ENCODE peak calls at places on chromosome 3, in five cellular contexts. P, D, A, U and C are unnamed samples.

GRCh38 chr3:63364495-63364894 is 86.4 kb downstream of the SYNPR start:
- DNase-seq in A (peak), P (peak), U (no peak), D (peak), C (no peak)

GRCh38 chr3:163891771-163892170 is 1186.5 kb downstream of the SI start:
- DNase-seq in U (no peak), A (no peak), P (no peak), D (no peak), C (no peak)

GRCh38 chr3:70984756-70985155 is 598.8 kb downstream of the FOXP1 start:
- DNase-seq in U (no peak), A (no peak), D (no peak), P (no peak), C (no peak)

GRCh38 chr3:27521179-27521871 is 37.1 kb upstream of the SLC4A7 start:
- DNase-seq in P (no peak), U (no peak), A (peak), D (peak), C (no peak)

GRCh38 chr3:121542924-121543323 is 2.9 kb downstream of the POLQ start:
- DNase-seq in D (no peak), U (no peak), P (no peak), A (no peak), C (no peak)

GRCh38 chr3:129654126-129654525 is 47.6 kb upstream of the PLXND1 start:
- DNase-seq in P (no peak), D (no peak), U (no peak), A (no peak), C (no peak)

GRCh38 chr3:128578346-128578745 is 72.3 kb downstream of the RPN1 start:
- DNase-seq in P (peak), A (no peak), U (no peak), D (no peak), C (no peak)

GRCh38 chr3:186790261-186790981 is 7.0 kb downstream of the EIF4A2 start:
- DNase-seq in P (no peak), A (no peak), D (no peak), U (no peak), C (no peak)

GRCh38 chr3:183762304-183762703 is 63.1 kb downstream of the MAP6D1 start:
- DNase-seq in P (no peak), D (no peak), A (no peak), U (no peak), C (no peak)

GRCh38 chr3:153970735-153971347 is 150.3 kb upstream of the ARHGEF26 start:
- DNase-seq in A (no peak), P (no peak), D (no peak), U (no peak), C (no peak)

GRCh38 chr3:47007482-47008257 is 28.2 kb downstream of the NBEAL2 start:
- DNase-seq in A (no peak), U (no peak), D (no peak), P (no peak), C (no peak)

GRCh38 chr3:182212479-182213076 is 500.9 kb downstream of the SOX2 start:
- DNase-seq in P (no peak), U (no peak), A (peak), D (no peak), C (no peak)

GRCh38 chr3:195044411-195044810 is 226.5 kb downstream of the XXYLT1 start:
- DNase-seq in P (no peak), A (no peak), D (no peak), U (no peak), C (no peak)

GRCh38 chr3:14946749-14947104 is 656 bp upstream of the NR2C2 start:
- DNase-seq in D (no peak), U (no peak), A (no peak), P (no peak), C (no peak)

GRCh38 chr3:117006123-117006522 is 296.5 kb downstream of the TUSC7 start:
- DNase-seq in P (no peak), A (no peak), U (no peak), D (no peak), C (no peak)

GRCh38 chr3:17070560-17070959 is 185.8 kb downstream of the PLCL2 start:
- DNase-seq in A (no peak), D (peak), U (no peak), P (peak), C (no peak)

GRCh38 chr3:195182470-195182795 is 88.5 kb downstream of the XXYLT1 start:
- DNase-seq in A (no peak), U (no peak), P (no peak), D (no peak), C (no peak)

GRCh38 chr3:127307431-127307830 is 19.6 kb upstream of the PRR20G start:
- DNase-seq in A (no peak), D (no peak), U (peak), P (no peak), C (no peak)

GRCh38 chr3:127175272-127175671 is 17.7 kb upstream of the PRR23E start:
- DNase-seq in A (no peak), U (no peak), P (no peak), D (no peak), C (no peak)

GRCh38 chr3:96370637-96371036 is 443.8 kb upstream of the EPHA6 start:
- DNase-seq in A (no peak), D (no peak), U (no peak), P (no peak), C (no peak)

GRCh38 chr3:99126291-99126690 is 224.8 kb upstream of the DCBLD2 start:
- DNase-seq in P (no peak), A (no peak), D (no peak), U (no peak), C (no peak)

GRCh38 chr3:152175576-152175883 is 93.2 kb upstream of the MBNL1 start:
- DNase-seq in A (no peak), U (no peak), P (no peak), D (no peak), C (no peak)

GRCh38 chr3:14132120-14132519 is 7.3 kb downstream of the TMEM43 start:
- DNase-seq in U (no peak), A (no peak), D (no peak), P (no peak), C (no peak)

GRCh38 chr3:20350449-20350848 is 164.4 kb upstream of the SGO1 start:
- DNase-seq in D (no peak), P (no peak), U (no peak), A (no peak), C (no peak)

GRCh38 chr3:46378426-46378942 is 7.7 kb downstream of the CCR5 start:
- DNase-seq in P (peak), U (peak), D (peak), A (peak), C (peak)

GRCh38 chr3:41265823-41266273 is 66.5 kb downstream of the CTNNB1 start:
- DNase-seq in P (no peak), U (no peak), D (no peak), A (no peak), C (no peak)

GRCh38 chr3:190345027-190345821 is 23.0 kb upstream of the CLDN1 start:
- DNase-seq in A (peak), U (no peak), D (peak), P (peak), C (no peak)

GRCh38 chr3:108329947-108330346 is 33.6 kb downstream of the HHLA2 start:
- DNase-seq in U (no peak), P (no peak), D (no peak), A (no peak), C (no peak)

GRCh38 chr3:35537265-35537664 is 102.1 kb upstream of the ARPP21 start:
- DNase-seq in P (no peak), U (no peak), D (no peak), A (peak), C (no peak)

GRCh38 chr3:128495435-128495970 is 2.5 kb upstream of the GATA2 start:
- DNase-seq in P (no peak), A (no peak), U (no peak), D (no peak), C (no peak)

GRCh38 chr3:126344380-126345041 is 12.7 kb downstream of the KLF15 start:
- DNase-seq in P (no peak), A (peak), U (no peak), D (no peak), C (no peak)

GRCh38 chr3:158452324-158452723 is 118.7 kb upstream of the MLF1 start:
- DNase-seq in A (no peak), U (no peak), P (no peak), D (no peak), C (no peak)

GRCh38 chr3:38616658-38617057 is 32.8 kb downstream of the SCN5A start:
- DNase-seq in A (no peak), U (no peak), D (no peak), P (no peak), C (no peak)

GRCh38 chr3:147419731-147420360 is 10.7 kb downstream of the ZIC1 start:
- DNase-seq in D (no peak), P (peak), A (no peak), U (no peak), C (no peak)

GRCh38 chr3:147420361-147421183 is 11.4 kb downstream of the ZIC1 start:
- DNase-seq in D (no peak), U (no peak), P (peak), A (no peak), C (no peak)

GRCh38 chr3:147418352-147418751 is 9.2 kb downstream of the ZIC1 start:
- DNase-seq in D (no peak), U (no peak), P (peak), A (no peak), C (no peak)

GRCh38 chr3:147417896-147418295 is 8.7 kb downstream of the ZIC1 start:
- DNase-seq in U (no peak), D (no peak), A (no peak), P (no peak), C (no peak)

DNA sequence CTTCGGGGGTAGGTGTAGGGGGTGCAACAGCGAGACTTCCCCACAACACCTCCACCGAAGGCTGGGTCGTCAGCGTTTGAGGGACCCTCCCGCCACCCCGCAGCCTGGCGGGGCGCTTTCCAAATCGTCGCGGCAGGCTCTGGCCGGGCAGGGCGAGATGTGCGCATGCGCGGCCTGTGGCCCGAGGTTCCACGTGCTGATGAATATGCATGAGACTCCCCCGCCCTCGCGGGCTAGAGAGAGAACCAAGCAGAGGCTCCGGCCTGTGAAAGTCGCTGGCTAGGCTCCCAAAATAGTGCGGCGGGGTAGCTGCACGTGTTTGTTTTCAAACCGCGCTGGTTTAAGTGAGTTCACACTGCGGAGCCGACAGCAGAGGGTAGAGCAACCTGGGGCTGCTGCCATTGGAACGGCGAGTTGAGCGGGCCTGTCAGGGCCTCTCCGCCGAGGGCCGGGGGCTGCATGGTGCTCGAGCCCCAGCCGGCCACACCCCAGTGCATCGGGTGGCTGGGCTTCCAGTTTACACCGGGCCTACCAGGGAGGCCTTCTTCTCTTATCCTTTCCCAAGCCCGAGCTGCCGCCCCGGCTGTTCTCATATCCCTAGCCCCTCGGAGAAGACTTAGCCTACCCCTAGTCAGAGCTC is 10.0 kb downstream of the ZIC1 start:
- DNase-seq in D (no peak), A (no peak), U (no peak), P (peak), C (peak)
- TF ChIP-seq CTCF in D (no peak), A (no peak), U (no peak), P (no peak), C (no peak)

GRCh38 chr3:9111349-9112265 is 137.8 kb downstream of the SRGAP3 start:
- DNase-seq in D (no peak), U (no peak), P (no peak), A (no peak), C (no peak)
- TF ChIP-seq CTCF in D (no peak), U (no peak), P (peak), A (no peak), C (no peak)

GRCh38 chr3:31565288-31565687 is 32.6 kb downstream of the STT3B start:
- DNase-seq in U (no peak), P (no peak), D (no peak), A (no peak), C (no peak)

GRCh38 chr3:31568649-31569048 is 35.9 kb downstream of the STT3B start:
- DNase-seq in A (no peak), P (no peak), U (no peak), D (no peak), C (no peak)

GRCh38 chr3:31571325-31571724 is 38.6 kb downstream of the STT3B start:
- DNase-seq in U (no peak), P (no peak), A (no peak), D (no peak), C (no peak)

GRCh38 chr3:31562525-31562924 is 29.8 kb downstream of the STT3B start:
- DNase-seq in P (peak), A (peak), D (peak), U (no peak), C (no peak)

GRCh38 chr3:31567036-31567435 is 34.3 kb downstream of the STT3B start:
- DNase-seq in A (peak), D (no peak), P (peak), U (no peak), C (no peak)
- TF ChIP-seq CTCF in A (no peak), D (no peak), P (peak), U (peak), C (peak)

GRCh38 chr3:110881069-110881468 is 190.5 kb upstream of the NECTIN3 start:
- DNase-seq in U (no peak), D (peak), P (peak), A (peak), C (no peak)
- TF ChIP-seq CTCF in U (no peak), D (no peak), P (peak), A (no peak), C (peak)

DNA sequence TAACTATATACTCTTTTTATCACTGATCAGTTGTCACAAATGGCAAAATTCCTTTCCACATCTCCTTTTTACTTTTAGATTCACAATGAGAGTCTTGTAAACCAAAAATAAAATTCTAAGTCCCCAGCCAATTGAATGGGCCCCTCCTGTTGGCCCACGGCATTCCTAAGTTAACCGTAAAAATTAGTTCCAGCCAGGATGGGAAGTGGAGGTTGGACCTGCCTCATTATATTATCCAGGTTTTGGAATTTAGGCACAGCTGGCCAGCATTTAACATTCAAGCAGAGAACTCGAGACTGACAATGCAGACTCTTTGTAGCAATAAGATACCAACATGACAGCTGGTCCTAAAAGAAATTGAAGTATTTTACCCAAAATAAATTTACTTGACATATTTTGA is 321.0 kb upstream of the NAALADL2 start:
- DNase-seq in U (no peak), P (peak), A (no peak), D (no peak), C (no peak)
- TF ChIP-seq CTCF in U (no peak), P (no peak), A (no peak), D (no peak), C (no peak)